ENCODE peak calls at places on chromosomes 16 and 17, in seven cellular contexts. One of them, this sample, is unnamed.

GRCh38 chr16:81823734-81824133 is 44.6 kb downstream of the PLCG2 start:
- DNase-seq in sigmoid colon: no peak
- DNase-seq in suprapubic skin: no peak
- DNase-seq in transverse colon: no peak
- DNase-seq in esophagus muscularis mucosa: no peak
- DNase-seq in GM12878: no peak
- DNase-seq in H1: no peak
- DNase-seq in this sample: no peak

GRCh38 chr16:54370653-54371052 is 84.1 kb upstream of the IRX3 start:
- DNase-seq in H1: no peak
- DNase-seq in esophagus muscularis mucosa: no peak
- DNase-seq in suprapubic skin: peak; percentile 54
- DNase-seq in sigmoid colon: no peak
- DNase-seq in transverse colon: no peak
- DNase-seq in GM12878: no peak
- DNase-seq in this sample: no peak

GRCh38 chr16:79042886-79043285 is 557.7 kb downstream of the MAF start:
- DNase-seq in transverse colon: no peak
- DNase-seq in suprapubic skin: no peak
- DNase-seq in sigmoid colon: no peak
- DNase-seq in esophagus muscularis mucosa: no peak
- DNase-seq in GM12878: no peak
- DNase-seq in H1: no peak
- DNase-seq in this sample: no peak

GRCh38 chr16:72050769-72051464 is 3.4 kb upstream of the HP start:
- DNase-seq in esophagus muscularis mucosa: no peak
- DNase-seq in GM12878: no peak
- DNase-seq in H1: no peak
- DNase-seq in transverse colon: no peak
- DNase-seq in sigmoid colon: no peak
- DNase-seq in suprapubic skin: no peak
- DNase-seq in this sample: no peak

GRCh38 chr17:74892013-74892841 is 1.2 kb downstream of the FADS6 start:
- DNase-seq in GM12878: no peak
- DNase-seq in transverse colon: no peak
- DNase-seq in H1: no peak
- DNase-seq in suprapubic skin: no peak
- DNase-seq in sigmoid colon: no peak
- DNase-seq in esophagus muscularis mucosa: no peak
- DNase-seq in this sample: no peak

GRCh38 chr17:65228734-65229390 is 91.7 kb downstream of the RGS9 start:
- DNase-seq in suprapubic skin: no peak
- DNase-seq in sigmoid colon: no peak
- DNase-seq in H1: no peak
- DNase-seq in transverse colon: no peak
- DNase-seq in GM12878: peak; percentile 89
- DNase-seq in esophagus muscularis mucosa: no peak
- DNase-seq in this sample: no peak

GRCh38 chr17:351436-351713 is 1.2 kb downstream of the RPH3AL start:
- DNase-seq in GM12878: no peak
- DNase-seq in H1: no peak
- DNase-seq in suprapubic skin: no peak
- DNase-seq in sigmoid colon: no peak
- DNase-seq in esophagus muscularis mucosa: no peak
- DNase-seq in transverse colon: no peak
- DNase-seq in this sample: no peak

GRCh38 chr17:68871447-68871846 is 83.7 kb downstream of the ABCA8 start:
- DNase-seq in esophagus muscularis mucosa: no peak
- DNase-seq in H1: no peak
- DNase-seq in suprapubic skin: no peak
- DNase-seq in sigmoid colon: no peak
- DNase-seq in GM12878: no peak
- DNase-seq in transverse colon: no peak
- DNase-seq in this sample: no peak

GRCh38 chr17:81261582-81262336 is 22.6 kb downstream of the NDUFAF8 start:
- DNase-seq in esophagus muscularis mucosa: no peak
- DNase-seq in GM12878: no peak
- DNase-seq in suprapubic skin: no peak
- DNase-seq in sigmoid colon: no peak
- DNase-seq in transverse colon: no peak
- DNase-seq in H1: no peak
- DNase-seq in this sample: no peak

GRCh38 chr17:18187226-18187625 is 3.6 kb downstream of the ALKBH5 start:
- DNase-seq in transverse colon: no peak
- DNase-seq in esophagus muscularis mucosa: no peak
- DNase-seq in H1: no peak
- DNase-seq in GM12878: no peak
- DNase-seq in sigmoid colon: no peak
- DNase-seq in suprapubic skin: no peak
- DNase-seq in this sample: no peak

GRCh38 chr17:77847211-77848085 is 111.1 kb upstream of the TNRC6C start:
- DNase-seq in esophagus muscularis mucosa: no peak
- DNase-seq in transverse colon: no peak
- DNase-seq in GM12878: no peak
- DNase-seq in sigmoid colon: no peak
- DNase-seq in suprapubic skin: no peak
- DNase-seq in H1: no peak
- DNase-seq in this sample: no peak

GRCh38 chr17:2395258-2396170 is 5.3 kb downstream of the MNT start:
- DNase-seq in esophagus muscularis mucosa: no peak
- DNase-seq in suprapubic skin: no peak
- DNase-seq in sigmoid colon: peak; percentile 72
- DNase-seq in GM12878: no peak
- DNase-seq in H1: no peak
- DNase-seq in transverse colon: no peak
- DNase-seq in this sample: no peak

GRCh38 chr17:4499431-4500187 is 928 bp downstream of the SPNS2 start:
- DNase-seq in H1: peak; percentile 75
- DNase-seq in transverse colon: no peak
- DNase-seq in esophagus muscularis mucosa: no peak
- DNase-seq in suprapubic skin: no peak
- DNase-seq in GM12878: no peak
- DNase-seq in sigmoid colon: no peak
- DNase-seq in this sample: no peak

GRCh38 chr17:67221062-67221998 is 23.7 kb downstream of the HELZ start:
- DNase-seq in H1: no peak
- DNase-seq in suprapubic skin: no peak
- DNase-seq in esophagus muscularis mucosa: no peak
- DNase-seq in GM12878: no peak
- DNase-seq in sigmoid colon: no peak
- DNase-seq in transverse colon: no peak
- DNase-seq in this sample: no peak

GRCh38 chr17:8868529-8868951 is 1.1 kb upstream of the PIK3R6 start:
- DNase-seq in esophagus muscularis mucosa: no peak
- DNase-seq in sigmoid colon: no peak
- DNase-seq in GM12878: no peak
- DNase-seq in H1: no peak
- DNase-seq in transverse colon: no peak
- DNase-seq in suprapubic skin: peak; percentile 69
- DNase-seq in this sample: no peak

DNA sequence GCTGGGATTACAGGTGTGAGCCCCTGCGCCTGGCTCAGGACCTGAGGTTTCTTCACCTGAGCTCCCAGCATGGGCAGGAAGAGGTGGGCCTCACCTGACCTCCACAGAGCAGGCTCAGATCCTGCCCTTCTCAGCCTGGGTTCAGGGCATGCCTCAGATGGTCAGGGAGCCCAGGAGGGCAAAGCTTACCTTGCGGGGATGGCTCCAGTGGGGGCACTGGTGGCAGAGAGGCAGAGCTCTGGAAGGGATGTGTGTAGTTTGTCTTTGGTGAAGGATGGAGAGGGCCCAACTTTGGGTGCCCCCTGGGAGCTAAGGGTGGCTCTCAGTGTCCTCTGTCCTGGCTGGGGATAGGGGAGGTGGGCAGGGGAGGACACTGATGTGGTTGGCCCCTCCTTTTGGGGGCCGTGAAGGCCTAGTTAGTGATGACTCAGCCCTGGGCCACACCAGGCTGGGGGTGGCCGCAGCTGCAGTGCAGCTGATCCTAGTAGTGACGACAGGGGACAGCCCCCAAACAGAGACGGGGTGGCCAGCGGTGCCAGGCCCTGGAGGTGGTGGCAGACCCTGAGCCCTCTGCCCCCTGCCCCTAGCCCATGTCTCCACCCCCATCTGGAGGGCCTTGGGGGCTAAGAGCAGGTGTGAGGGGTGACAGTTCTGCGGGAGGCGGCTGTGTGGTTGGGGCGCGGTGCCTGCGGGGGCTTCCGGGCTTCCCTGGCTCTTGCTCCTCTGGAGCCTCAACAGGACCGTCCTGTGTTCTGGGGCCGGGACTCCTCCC is 5.8 kb downstream of the NHERF2 start:
- DNase-seq in sigmoid colon: no peak
- DNase-seq in esophagus muscularis mucosa: no peak
- DNase-seq in GM12878: no peak
- DNase-seq in suprapubic skin: no peak
- DNase-seq in H1: no peak
- DNase-seq in transverse colon: no peak
- DNase-seq in this sample: no peak
- H3K4me1 ChIP-seq in sigmoid colon: peaks cover 62% of the 10 kb centered on the region
- H3K4me1 ChIP-seq in esophagus muscularis mucosa: peaks cover 87% of the 10 kb centered on the region
- H3K4me1 ChIP-seq in GM12878: no peaks in the 10 kb centered on the region
- H3K4me1 ChIP-seq in suprapubic skin: peaks cover 58% of the 10 kb centered on the region
- H3K4me1 ChIP-seq in H1: peaks cover 2% of the 10 kb centered on the region
- H3K4me1 ChIP-seq in transverse colon: peaks cover 54% of the 10 kb centered on the region
- H3K4me1 ChIP-seq in this sample: peaks cover 91% of the 10 kb centered on the region

GRCh38 chr17:48025040-48025903 is 12.3 kb downstream of the COPZ2 start:
- DNase-seq in suprapubic skin: peak; percentile 99
- DNase-seq in transverse colon: peak; percentile 98
- DNase-seq in esophagus muscularis mucosa: peak; percentile 100
- DNase-seq in H1: peak; percentile 99
- DNase-seq in sigmoid colon: peak; percentile 99
- DNase-seq in GM12878: peak; percentile 70
- DNase-seq in this sample: peak; percentile 98
- TF ChIP-seq EP300 in suprapubic skin: no peak
- TF ChIP-seq EP300 in transverse colon: no peak
- TF ChIP-seq EP300 in esophagus muscularis mucosa: no peak
- TF ChIP-seq EP300 in H1: no peak
- TF ChIP-seq EP300 in sigmoid colon: no peak
- TF ChIP-seq EP300 in GM12878: no peak
- TF ChIP-seq EP300 in this sample: no peak

GRCh38 chr16:87864331-87864989 is 4.8 kb downstream of the SLC7A5 start:
- DNase-seq in H1: no peak
- DNase-seq in sigmoid colon: no peak
- DNase-seq in transverse colon: no peak
- DNase-seq in esophagus muscularis mucosa: no peak
- DNase-seq in GM12878: no peak
- DNase-seq in suprapubic skin: no peak
- DNase-seq in this sample: no peak

GRCh38 chr16:87855852-87856715 is 13.2 kb downstream of the SLC7A5 start:
- DNase-seq in GM12878: no peak
- DNase-seq in esophagus muscularis mucosa: no peak
- DNase-seq in transverse colon: peak; percentile 85
- DNase-seq in H1: no peak
- DNase-seq in sigmoid colon: peak; percentile 91
- DNase-seq in suprapubic skin: no peak
- DNase-seq in this sample: peak; percentile 86

GRCh38 chr16:87856796-87857228 is 12.5 kb downstream of the SLC7A5 start:
- DNase-seq in suprapubic skin: no peak
- DNase-seq in transverse colon: no peak
- DNase-seq in GM12878: no peak
- DNase-seq in H1: no peak
- DNase-seq in esophagus muscularis mucosa: no peak
- DNase-seq in sigmoid colon: no peak
- DNase-seq in this sample: no peak

GRCh38 chr16:87854907-87855683 is 14.2 kb downstream of the SLC7A5 start:
- DNase-seq in H1: no peak
- DNase-seq in transverse colon: no peak
- DNase-seq in esophagus muscularis mucosa: no peak
- DNase-seq in suprapubic skin: no peak
- DNase-seq in sigmoid colon: no peak
- DNase-seq in GM12878: no peak
- DNase-seq in this sample: no peak

DNA sequence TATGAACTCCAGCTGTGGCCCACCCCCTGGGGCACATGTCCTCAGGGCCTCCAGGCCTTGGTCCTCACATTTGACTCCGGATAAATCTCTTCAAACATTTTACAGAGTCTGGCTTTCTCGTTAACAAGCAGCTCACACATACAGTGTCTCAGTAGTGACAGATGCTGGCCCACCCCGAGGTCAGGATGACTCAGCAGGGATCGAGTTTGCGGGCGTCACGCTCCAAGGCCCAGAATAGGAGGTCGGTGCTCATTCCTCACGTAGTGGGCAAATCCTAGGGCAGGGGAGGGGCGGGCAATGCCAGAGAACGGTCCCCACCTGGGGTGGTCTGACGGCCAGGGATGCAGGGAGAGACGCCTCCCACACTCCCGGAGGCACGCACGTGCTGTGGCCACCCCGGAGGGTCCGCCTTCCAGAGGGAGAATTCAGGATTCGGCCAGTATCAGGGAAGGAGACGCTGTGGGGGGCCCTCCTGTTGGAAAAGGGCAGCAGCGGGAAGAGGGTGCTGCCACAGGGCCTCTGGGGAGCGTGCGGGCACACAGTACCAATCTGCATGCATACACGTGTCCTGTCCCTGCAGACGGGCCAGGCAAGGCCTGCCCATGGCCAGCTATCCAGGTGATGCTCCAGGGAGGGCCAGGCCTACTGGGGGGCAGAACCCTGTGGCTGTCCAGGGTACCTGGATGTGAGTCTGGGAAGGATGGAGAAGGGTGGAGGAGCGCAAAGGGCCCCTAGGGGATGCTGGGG is 8.6 kb downstream of the SLC7A5 start:
- DNase-seq in transverse colon: no peak
- DNase-seq in GM12878: no peak
- DNase-seq in suprapubic skin: no peak
- DNase-seq in sigmoid colon: peak; percentile 88
- DNase-seq in esophagus muscularis mucosa: no peak
- DNase-seq in H1: no peak
- DNase-seq in this sample: no peak
- TF ChIP-seq POLR2AphosphoS5 in transverse colon: no peak
- TF ChIP-seq POLR2AphosphoS5 in GM12878: no peak
- TF ChIP-seq POLR2AphosphoS5 in suprapubic skin: no peak
- TF ChIP-seq POLR2AphosphoS5 in sigmoid colon: peak; percentile 65
- TF ChIP-seq POLR2AphosphoS5 in esophagus muscularis mucosa: peak; percentile 39
- TF ChIP-seq POLR2AphosphoS5 in H1: no peak
- TF ChIP-seq POLR2AphosphoS5 in this sample: peak; percentile 49

DNA sequence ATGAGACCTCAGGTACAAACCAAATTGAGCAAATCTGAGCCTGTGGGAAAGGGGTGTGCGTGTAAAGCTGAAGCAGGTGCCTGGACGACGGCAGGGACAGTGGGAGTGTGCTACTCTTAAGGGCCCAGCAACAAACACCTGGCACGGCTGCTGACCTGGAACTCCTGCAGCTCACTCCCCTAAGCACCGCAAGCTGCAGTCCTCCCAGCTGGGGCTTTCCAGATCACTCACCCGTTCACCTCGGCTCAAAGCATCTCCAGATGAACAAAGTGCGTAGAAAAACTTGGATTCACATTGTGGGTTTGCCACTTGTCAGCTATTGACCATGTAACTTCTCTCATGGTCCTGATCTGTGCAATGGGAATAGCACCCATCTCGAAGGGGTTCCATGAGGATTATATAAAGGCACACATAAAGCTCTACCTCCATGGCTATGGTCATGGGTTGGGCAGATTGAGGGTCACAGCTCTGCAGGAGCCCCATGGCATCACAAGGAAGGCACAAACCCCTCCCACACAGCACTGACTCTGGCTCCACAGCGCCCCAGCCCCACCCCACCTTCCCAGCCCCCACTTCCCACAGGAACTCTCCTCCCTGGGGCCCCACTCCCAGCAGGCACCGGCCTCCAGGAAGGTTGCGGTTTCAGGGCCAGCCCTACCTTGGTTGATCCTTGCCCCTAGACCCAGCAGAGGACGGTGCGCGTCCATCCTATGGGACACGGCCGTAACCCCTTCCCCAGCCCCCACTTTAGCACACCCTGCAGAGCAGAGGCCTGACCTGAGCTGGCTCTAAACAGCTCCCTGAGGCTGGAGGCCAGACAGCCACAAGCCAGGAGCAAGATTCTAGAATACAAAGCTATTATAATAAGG is 21.9 kb downstream of the ST3GAL2 start:
- DNase-seq in suprapubic skin: no peak
- DNase-seq in sigmoid colon: no peak
- DNase-seq in esophagus muscularis mucosa: no peak
- DNase-seq in transverse colon: peak; percentile 62
- DNase-seq in H1: no peak
- DNase-seq in GM12878: no peak
- DNase-seq in this sample: no peak
- H3K4me1 ChIP-seq in suprapubic skin: peaks cover 20% of the 10 kb centered on the region
- H3K4me1 ChIP-seq in sigmoid colon: peaks cover 28% of the 10 kb centered on the region
- H3K4me1 ChIP-seq in esophagus muscularis mucosa: peaks cover 47% of the 10 kb centered on the region
- H3K4me1 ChIP-seq in transverse colon: peaks cover 34% of the 10 kb centered on the region
- H3K4me1 ChIP-seq in H1: peaks cover 17% of the 10 kb centered on the region
- H3K4me1 ChIP-seq in GM12878: peaks cover 50% of the 10 kb centered on the region
- H3K4me1 ChIP-seq in this sample: no peaks in the 10 kb centered on the region

This sample was measured in stomach.